ENCODE peak calls at places on chromosomes 7 and 10, in ten cellular contexts. Q, C, I, X, Z, W, H, Y, D and L are unnamed samples.

GRCh38 chr10:74047871-74048270 is 50.0 kb downstream of the VCL start:
- DNase-seq in H (no peak), X (no peak), D (no peak), Z (peak), I (no peak), W (no peak), Q (no peak), Y (no peak), C (peak), L (no peak)

GRCh38 chr10:6054884-6055283 is 7.3 kb downstream of the IL2RA start:
- DNase-seq in H (no peak), Z (no peak), W (no peak), C (no peak), D (no peak), X (no peak), Y (no peak), Q (no peak), I (no peak), L (no peak)

GRCh38 chr10:7767209-7767608 is 20.6 kb downstream of the KIN start:
- DNase-seq in D (peak), H (no peak), X (no peak), Y (no peak), C (peak), Z (peak), Q (no peak), I (no peak), W (peak), L (no peak)

GRCh38 chr7:157973971-157974677 is 613.5 kb downstream of the PTPRN2 start:
- DNase-seq in Z (no peak), Q (no peak), H (no peak), Y (no peak), I (no peak), C (no peak), X (peak), D (no peak), W (no peak), L (no peak)

GRCh38 chr7:98240961-98241673 is 10.9 kb downstream of the TECPR1 start:
- DNase-seq in Y (peak), W (no peak), Z (peak), C (peak), I (no peak), X (no peak), Q (peak), H (peak), D (peak), L (peak)

GRCh38 chr10:110008518-110009339 is 945 bp downstream of the ADD3 start:
- DNase-seq in H (no peak), I (no peak), C (peak), Q (peak), D (peak), W (no peak), X (peak), Z (no peak), Y (peak), L (peak)

GRCh38 chr10:86437447-86437846 is 70.9 kb upstream of the GRID1 start:
- DNase-seq in Y (no peak), Z (no peak), W (no peak), I (no peak), Q (no peak), X (no peak), D (no peak), H (no peak), C (no peak), L (no peak)

GRCh38 chr10:31322647-31323046 is 3.6 kb downstream of the ZEB1 start:
- DNase-seq in H (no peak), Y (no peak), Z (peak), C (peak), D (no peak), X (no peak), I (no peak), Q (peak), W (no peak), L (no peak)

GRCh38 chr10:47031251-47031952 is 120.2 kb downstream of the PTPN20 start:
- DNase-seq in Y (peak), I (peak), W (no peak), C (peak), Z (peak), X (peak), D (peak), Q (no peak), H (no peak), L (peak)

GRCh38 chr10:71260622-71261325 is 48.4 kb downstream of the UNC5B start:
- DNase-seq in I (no peak), D (peak), H (no peak), Y (no peak), C (peak), X (no peak), Q (no peak), Z (peak), W (no peak), L (peak)
- TF ChIP-seq CTCF in I (no peak), D (no peak), H (no peak), Y (no peak), C (no peak), X (no peak), Q (no peak), Z (peak), W (peak), L (no peak)

DNA sequence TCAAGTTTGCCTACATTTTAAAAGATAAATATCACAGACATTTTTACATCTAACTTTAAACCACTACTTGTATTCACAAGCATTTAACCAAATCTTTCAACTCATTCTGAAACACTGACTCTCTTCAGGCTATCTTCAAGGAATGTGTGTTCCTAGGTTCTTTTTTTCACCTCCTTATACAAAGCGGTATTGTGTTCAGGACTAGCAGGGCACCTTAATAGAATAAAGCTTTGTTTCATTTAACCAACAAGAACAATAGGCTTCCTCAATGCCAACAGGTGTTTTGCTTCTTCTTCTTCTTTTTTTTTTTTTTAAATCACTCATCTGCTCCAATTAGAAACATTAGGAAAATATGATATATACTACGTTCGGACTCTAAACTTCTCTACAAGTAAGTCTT is 212.9 kb upstream of the SEMA3E start:
- DNase-seq in Y (no peak), Q (no peak), Z (no peak), I (no peak), W (no peak), C (no peak), D (no peak), H (no peak), X (no peak), L (no peak)
- TF ChIP-seq CTCF in Y (no peak), Q (no peak), Z (no peak), I (no peak), W (no peak), C (no peak), D (no peak), H (no peak), X (no peak), L (no peak)

DNA sequence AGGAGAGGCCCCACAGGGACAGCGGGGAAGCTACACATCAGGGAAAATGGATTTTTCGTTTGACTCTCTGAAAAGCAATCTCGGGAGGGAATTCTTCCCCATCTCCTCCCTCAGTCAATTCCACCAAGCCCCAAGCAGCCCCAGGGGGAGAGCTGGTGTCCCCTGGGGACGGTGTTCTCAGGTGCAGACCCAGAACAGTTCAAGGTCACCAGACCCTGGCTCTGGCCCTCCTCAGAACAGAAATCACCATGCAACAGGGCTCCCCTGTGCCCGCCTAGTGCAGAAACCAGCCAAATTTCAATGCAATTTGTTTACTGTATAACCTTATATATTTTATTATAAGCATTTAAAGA is 34.1 kb downstream of the GSDME start:
- DNase-seq in D (no peak), X (peak), Z (no peak), W (no peak), I (no peak), Q (no peak), H (no peak), Y (no peak), C (no peak), L (no peak)
- TF ChIP-seq CTCF in D (no peak), X (no peak), Z (no peak), W (no peak), I (no peak), Q (no peak), H (peak), Y (no peak), C (no peak), L (no peak)

DNA sequence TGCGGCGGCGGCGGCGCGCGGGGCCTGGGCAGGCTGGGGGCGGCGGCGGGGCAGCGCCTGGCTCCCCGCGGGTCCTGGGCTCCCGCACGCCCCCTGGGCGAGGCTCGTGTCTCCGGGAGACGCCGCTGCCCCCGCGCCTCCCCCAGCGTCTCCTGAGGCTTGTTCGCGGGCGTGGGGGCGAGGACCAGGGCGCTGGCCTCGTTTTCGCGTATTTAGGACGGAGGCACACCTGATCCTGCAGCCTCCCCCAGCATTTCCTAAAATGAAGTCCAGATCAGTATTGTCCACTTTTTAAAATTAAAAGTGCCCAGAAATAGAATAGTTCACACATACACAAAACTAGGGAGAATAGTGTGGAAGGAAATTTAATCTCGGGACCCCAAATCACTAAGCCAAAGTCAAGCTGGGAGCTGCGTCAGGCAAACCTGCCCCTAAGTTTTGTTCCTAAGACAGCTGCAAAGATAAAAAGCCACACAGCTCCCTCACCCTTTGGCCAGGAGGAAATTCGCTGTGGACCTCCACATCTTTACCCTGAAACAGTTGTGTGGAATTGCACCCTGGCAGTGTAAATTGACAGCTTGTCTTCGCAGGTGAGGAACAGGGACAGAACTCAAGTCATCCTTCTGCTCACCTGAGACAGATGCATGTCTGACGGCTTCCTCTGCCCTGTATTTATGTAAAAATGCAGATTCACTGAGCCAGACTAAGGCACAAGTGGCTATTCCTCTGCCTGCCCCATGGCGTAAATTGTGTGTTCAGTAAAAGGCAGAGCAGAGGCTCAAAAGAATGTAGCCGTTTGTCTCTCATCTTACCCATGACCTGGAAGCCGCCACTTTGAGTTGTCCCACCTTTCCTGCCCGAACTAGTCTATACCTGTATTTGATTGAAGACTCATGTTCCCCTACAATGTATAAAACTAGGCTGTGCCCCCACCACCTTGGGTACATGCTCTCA is 740 bp downstream of the GALNT11 start:
- DNase-seq in Q (no peak), H (no peak), I (no peak), X (no peak), Z (peak), C (peak), W (no peak), D (peak), Y (no peak), L (no peak)
- TF ChIP-seq CTCF in Q (no peak), H (peak), I (no peak), X (no peak), Z (no peak), C (no peak), W (no peak), D (no peak), Y (peak), L (no peak)

DNA sequence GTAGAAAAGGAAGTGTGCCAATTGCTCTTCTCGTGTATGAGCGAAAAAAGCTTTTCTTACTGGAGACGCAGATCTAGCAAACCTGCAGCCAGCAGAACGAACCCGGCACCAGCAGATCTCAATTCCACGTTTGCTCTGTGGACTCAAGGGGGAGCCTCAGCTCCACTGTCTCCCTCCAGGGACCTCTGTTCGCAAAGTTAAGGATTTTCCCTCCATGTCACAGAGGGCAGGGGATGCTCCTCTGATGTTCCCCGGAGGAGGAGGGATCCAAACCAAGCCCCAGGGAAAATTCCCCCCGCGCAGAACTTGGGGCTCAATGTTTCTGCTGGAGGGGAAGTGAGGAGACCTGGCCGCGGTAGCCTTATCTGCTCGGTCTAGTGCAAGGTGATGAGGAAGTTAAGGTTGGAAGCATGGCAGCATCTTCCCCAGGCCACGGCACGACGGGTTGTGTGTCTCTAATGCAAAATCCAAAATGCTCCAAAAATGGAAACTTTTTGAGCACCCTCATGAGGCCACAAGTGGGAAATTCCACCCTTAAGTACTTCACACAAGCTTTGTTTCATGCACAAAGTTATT is 9.0 kb downstream of the IQCE start:
- DNase-seq in H (no peak), D (peak), C (peak), Z (peak), W (no peak), Q (no peak), Y (no peak), X (no peak), I (no peak), L (peak)
- TF ChIP-seq CTCF in H (peak), D (peak), C (no peak), Z (peak), W (peak), Q (no peak), Y (peak), X (peak), I (no peak), L (peak)

DNA sequence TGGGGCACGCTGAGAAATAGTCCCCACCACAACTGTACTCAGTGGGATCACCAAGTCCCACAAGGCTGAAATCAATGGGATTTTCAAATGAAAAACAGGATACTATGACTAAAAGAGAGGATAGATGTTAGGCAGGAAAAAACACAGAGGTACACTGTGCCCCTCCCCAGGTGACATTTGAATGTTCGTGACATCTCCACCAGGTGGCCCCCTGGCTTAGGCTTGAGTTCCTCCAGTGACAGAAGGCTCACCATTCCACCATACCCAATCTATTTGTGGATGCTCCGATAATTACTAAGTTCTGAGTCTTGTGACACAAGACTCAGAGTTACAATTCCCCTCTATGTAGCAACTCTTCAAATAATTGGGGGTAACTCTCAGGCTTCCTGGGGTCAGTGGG is 77.5 kb upstream of the KCNMA1 start:
- DNase-seq in X (no peak), W (no peak), Q (no peak), Z (no peak), H (no peak), D (peak), C (peak), I (no peak), Y (peak), L (no peak)
- TF ChIP-seq CTCF in X (peak), W (no peak), Q (peak), Z (peak), H (peak), D (peak), C (peak), I (no peak), Y (peak), L (peak)

DNA sequence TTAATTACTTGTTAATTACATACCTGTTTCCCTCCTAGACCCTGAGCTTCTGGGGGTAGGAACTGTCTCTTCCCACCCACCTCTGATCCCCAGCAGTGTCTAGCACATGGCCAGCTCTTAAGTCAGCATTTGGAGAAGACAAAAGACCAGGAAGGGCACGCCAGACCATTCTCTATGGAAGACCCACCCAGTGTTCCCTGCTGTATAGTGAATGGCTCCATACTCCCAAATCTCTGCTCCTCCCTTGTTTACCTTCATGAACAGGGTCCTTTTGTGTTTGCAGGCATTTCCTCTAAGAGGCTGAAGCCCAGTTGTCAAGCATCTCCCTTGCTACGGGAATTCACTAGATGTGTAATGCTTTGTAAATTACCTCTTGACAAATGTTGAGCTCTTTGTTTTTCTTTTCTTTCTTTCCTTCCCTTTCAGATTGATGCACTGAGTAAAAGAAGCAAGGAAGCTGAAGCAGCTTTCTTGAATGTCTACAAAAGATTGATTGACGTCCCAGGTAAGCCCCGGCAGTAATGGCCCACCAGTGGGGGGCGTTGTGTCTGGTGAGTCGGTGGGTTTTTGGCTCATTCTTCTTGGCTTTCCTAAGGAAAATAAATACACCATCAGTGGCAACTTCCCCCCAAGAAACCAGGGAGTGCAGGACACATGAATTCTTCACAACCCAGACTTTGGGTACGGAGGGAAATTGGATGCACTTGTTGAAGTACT is 216.6 kb upstream of the SH2B2 start:
- DNase-seq in C (no peak), Y (no peak), Q (no peak), X (no peak), D (no peak), Z (no peak), W (no peak), I (no peak), H (no peak), L (no peak)
- TF ChIP-seq CTCF in C (no peak), Y (peak), Q (no peak), X (no peak), D (no peak), Z (no peak), W (no peak), I (no peak), H (no peak), L (no peak)

GRCh38 chr7:30553141-30553540 is 41.5 kb upstream of the GARS1 start:
- DNase-seq in W (no peak), C (no peak), D (no peak), Y (no peak), Q (no peak), X (no peak), I (no peak), Z (no peak), H (no peak), L (no peak)

GRCh38 chr7:30546596-30546995 is 42.0 kb upstream of the GGCT start:
- DNase-seq in Y (no peak), C (no peak), I (no peak), W (no peak), Q (no peak), Z (no peak), D (no peak), H (no peak), X (no peak), L (no peak)

GRCh38 chr7:30552330-30552729 is 42.3 kb upstream of the GARS1 start:
- DNase-seq in H (no peak), C (no peak), I (no peak), Q (no peak), Z (no peak), W (no peak), Y (no peak), X (no peak), D (no peak), L (no peak)

GRCh38 chr7:30549933-30550493 is 44.7 kb upstream of the GARS1 start:
- DNase-seq in Q (no peak), Z (peak), W (no peak), I (no peak), X (no peak), Y (no peak), H (no peak), C (peak), D (peak), L (no peak)

DNA sequence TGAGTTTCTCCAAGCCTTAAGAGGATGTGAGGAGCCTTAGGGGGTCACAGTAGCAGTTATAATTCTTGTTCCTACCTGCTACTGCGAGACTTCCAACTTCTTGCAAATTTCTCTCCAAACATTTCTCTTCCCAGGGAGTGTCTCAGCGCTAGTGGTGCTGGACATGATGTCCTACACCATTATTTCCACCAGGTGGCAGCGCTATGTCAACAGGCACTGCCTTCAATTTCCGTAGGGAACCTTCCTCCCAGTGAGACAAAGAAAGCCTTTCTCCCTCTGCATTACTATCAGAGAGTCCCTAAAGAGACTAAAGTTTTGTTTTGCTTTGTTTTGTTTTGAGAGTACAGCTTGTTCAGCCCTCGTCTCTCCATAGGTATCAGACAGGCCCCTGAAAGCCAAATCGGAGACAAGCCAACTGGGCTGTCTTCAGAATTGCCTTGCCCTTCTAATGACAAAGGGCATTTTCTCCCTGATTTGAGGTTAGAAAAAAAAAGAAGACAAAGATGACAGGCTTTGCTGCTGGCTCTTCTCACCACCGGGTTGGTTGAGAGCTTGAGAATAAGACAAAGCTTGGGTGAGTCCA is 44.2 kb upstream of the GGCT start:
- DNase-seq in X (no peak), Q (peak), I (peak), C (peak), D (peak), Z (peak), W (no peak), Y (peak), H (peak), L (peak)
- TF ChIP-seq CTCF in X (peak), Q (peak), I (peak), C (peak), D (peak), Z (peak), W (peak), Y (peak), H (peak), L (peak)